ENCODE peak calls at places on chromosomes 5 and 9, in eight cellular contexts. Z is heart left ventricle; P is iPS-NIHi11; X is endothelial cell; W is activated naive CD4-positive, alpha-beta T cell; U is NCI-H1092 treated with DMSO at 0.1 percent for 48 hours; F is stimulated activated CD8-positive, alpha-beta memory T cell treated with anti-CD3 and anti-CD28 coated beads, Interleukin-7, amount 100 ng/mL, for 4 hours; M is T1000. I is an unnamed sample.

GRCh38 chr5:126998201-126998631 is 32.1 kb downstream of the MARCHF3 start:
- DNase-seq in P (no peak), W (no peak), X (no peak), F (no peak), U (peak), Z (no peak), M (no peak), I (no peak)

GRCh38 chr9:71209890-71210289 is 88.5 kb upstream of the TRPM3 start:
- DNase-seq in Z (no peak), X (no peak), W (no peak), F (no peak), U (no peak), M (no peak), P (no peak), I (no peak)

GRCh38 chr5:181120761-181121160 is 10.2 kb downstream of the OR2V1 start:
- DNase-seq in Z (no peak), X (no peak), F (no peak), U (no peak), P (no peak), M (no peak), W (no peak), I (no peak)

GRCh38 chr5:35186749-35187148 is 43.5 kb downstream of the PRLR start:
- DNase-seq in P (no peak), U (no peak), F (no peak), Z (no peak), M (no peak), W (no peak), X (no peak), I (no peak)

GRCh38 chr9:121372563-121373400 is 2.7 kb upstream of the STOM start:
- DNase-seq in W (no peak), M (no peak), U (no peak), Z (no peak), P (no peak), F (no peak), X (no peak), I (no peak)

GRCh38 chr5:6904822-6905221 is 191.6 kb downstream of the TENT4A start:
- DNase-seq in M (no peak), Z (no peak), X (no peak), P (no peak), F (no peak), W (no peak), U (no peak), I (no peak)

GRCh38 chr9:122106576-122106975 is 13.5 kb upstream of the TTLL11 start:
- DNase-seq in Z (no peak), F (no peak), U (no peak), X (no peak), M (no peak), W (no peak), P (no peak), I (no peak)

GRCh38 chr5:123874600-123875201 is 362.7 kb downstream of the CSNK1G3 start:
- DNase-seq in M (no peak), P (no peak), F (no peak), W (no peak), X (no peak), U (peak), Z (no peak), I (no peak)

GRCh38 chr5:87164409-87164808 is 103.3 kb upstream of the RASA1 start:
- DNase-seq in U (no peak), M (no peak), Z (no peak), X (no peak), F (no peak), P (no peak), W (no peak), I (no peak)

GRCh38 chr5:78771260-78772240 is 123.0 kb upstream of the LHFPL2 start:
- DNase-seq in M (no peak), F (no peak), W (no peak), U (no peak), X (peak), P (no peak), Z (no peak), I (no peak)

GRCh38 chr5:119356384-119357188 is 767 bp downstream of the TNFAIP8 start:
- DNase-seq in X (no peak), F (no peak), P (no peak), U (no peak), W (no peak), M (no peak), Z (no peak), I (no peak)

GRCh38 chr5:169954786-169955185 is 25.5 kb downstream of the INSYN2B start:
- DNase-seq in X (no peak), U (peak), Z (no peak), W (no peak), F (no peak), P (no peak), M (no peak), I (no peak)

GRCh38 chr9:101414839-101415238 is 16.2 kb downstream of the ZNF189 start:
- DNase-seq in Z (no peak), W (no peak), U (no peak), P (no peak), M (no peak), X (no peak), F (no peak), I (no peak)

GRCh38 chr9:84397822-84398221 is 57.3 kb upstream of the SLC28A3 start:
- DNase-seq in F (no peak), Z (no peak), M (no peak), W (no peak), X (peak), P (peak), U (no peak), I (no peak)

GRCh38 chr9:98049668-98050067 is 6.9 kb upstream of the NANS start:
- DNase-seq in F (no peak), M (no peak), X (no peak), Z (no peak), P (no peak), W (no peak), U (no peak), I (no peak)

GRCh38 chr9:82124090-82124489 is 135.5 kb downstream of the SPATA31D1 start:
- DNase-seq in W (no peak), X (no peak), U (no peak), M (peak), F (no peak), P (no peak), Z (no peak), I (no peak)

GRCh38 chr5:129716235-129717030 is 31.5 kb upstream of the MINAR2 start:
- DNase-seq in W (no peak), U (no peak), Z (no peak), F (no peak), P (no peak), M (no peak), X (no peak), I (no peak)

GRCh38 chr5:16013334-16014065 is 166.1 kb downstream of the MARCHF11 start:
- DNase-seq in P (no peak), X (no peak), F (no peak), Z (no peak), W (no peak), M (peak), U (no peak), I (no peak)

GRCh38 chr5:53481887-53482716 is 1.7 kb downstream of the FST start:
- DNase-seq in W (peak), Z (peak), P (peak), F (peak), U (peak), X (peak), M (no peak), I (peak)

GRCh38 chr9:91711755-91712591 is 238.1 kb downstream of the ROR2 start:
- DNase-seq in W (no peak), Z (no peak), F (peak), X (no peak), P (no peak), M (no peak), U (no peak), I (no peak)

GRCh38 chr9:127664678-127665507 is 41.9 kb upstream of the CFAP157 start:
- DNase-seq in U (no peak), M (no peak), X (no peak), Z (no peak), W (no peak), P (no peak), F (no peak), I (no peak)

GRCh38 chr5:118862596-118862995 is 125.8 kb downstream of the DTWD2 start:
- DNase-seq in F (no peak), U (no peak), P (no peak), X (no peak), W (no peak), M (no peak), Z (no peak), I (no peak)

GRCh38 chr9:113631811-113632665 is 168.5 kb downstream of the RGS3 start:
- DNase-seq in P (no peak), F (no peak), Z (no peak), W (no peak), M (no peak), X (no peak), U (no peak), I (no peak)